ENCODE peak calls at places on chromosomes 13 and 19, in eight cellular contexts. O is uterus; P is cardiac fibroblast; H is CD4-positive, alpha-beta T cell; Y is left ventricle myocardium inferior; Q is RWPE2; T is adrenal gland; R is suprapubic skin. N is an unnamed sample.

GRCh38 chr13:33228645-33229445 is 56.7 kb downstream of the STARD13 start:
- DNase-seq in R (no peak), Y (no peak), H (no peak), T (no peak), Q (no peak), P (peak; percentile 63), O (no peak), N (no peak)

GRCh38 chr19:13036366-13036976 is 41.2 kb downstream of the NFIX start:
- DNase-seq in R (no peak), O (no peak), T (no peak), H (no peak), Q (no peak), Y (no peak), P (peak; percentile 76), N (peak; percentile 92)

GRCh38 chr13:51286135-51287002 is 53.1 kb upstream of the SERPINE3 start:
- DNase-seq in P (peak; percentile 77), T (peak; percentile 88), R (no peak), O (peak; percentile 79), H (peak; percentile 49), Q (no peak), Y (peak; percentile 79), N (peak; percentile 84)

GRCh38 chr13:79631260-79631659 is 150.3 kb downstream of the NDFIP2 start:
- DNase-seq in H (no peak), O (no peak), Q (peak; percentile 64), R (no peak), Y (no peak), P (peak; percentile 93), T (peak; percentile 50), N (no peak)

GRCh38 chr19:18900700-18901502 is 4.9 kb upstream of the CERS1 start:
- DNase-seq in H (no peak), P (no peak), Q (no peak), R (no peak), O (no peak), T (no peak), Y (no peak), N (peak; percentile 60)

GRCh38 chr19:56132316-56132822 is 8.7 kb upstream of the ZNF444 start:
- DNase-seq in Q (no peak), O (peak; percentile 41), T (no peak), P (peak; percentile 83), R (no peak), H (no peak), Y (no peak), N (no peak)

GRCh38 chr13:46726347-46726746 is 70.6 kb downstream of the ESD start:
- DNase-seq in O (no peak), Q (no peak), Y (no peak), H (no peak), R (no peak), T (no peak), P (no peak), N (no peak)

GRCh38 chr13:61286148-61286745 is 129.4 kb downstream of the PCDH20 start:
- DNase-seq in O (no peak), P (no peak), R (no peak), T (no peak), H (no peak), Q (no peak), Y (no peak), N (no peak)

GRCh38 chr13:33728271-33729037 is 89.5 kb upstream of the RFC3 start:
- DNase-seq in O (no peak), P (peak; percentile 48), Y (peak; percentile 61), T (peak; percentile 57), Q (no peak), H (no peak), R (no peak), N (peak; percentile 22)

GRCh38 chr13:104641309-104641708 is 1575.1 kb upstream of the SLC10A2 start:
- DNase-seq in R (no peak), P (no peak), Q (no peak), Y (no peak), O (no peak), H (no peak), T (peak; percentile 70), N (no peak)

GRCh38 chr13:22278336-22278929 is 607.6 kb downstream of the FGF9 start:
- DNase-seq in P (peak; percentile 2), T (peak; percentile 80), O (peak; percentile 27), Q (no peak), R (no peak), H (peak; percentile 61), Y (peak; percentile 33), N (peak; percentile 42)

GRCh38 chr19:53878786-53879144 is 3.2 kb upstream of the PRKCG start:
- DNase-seq in O (no peak), R (no peak), P (no peak), Y (no peak), Q (no peak), H (peak; percentile 21), T (no peak), N (no peak)

GRCh38 chr19:33440241-33440640 is 66.7 kb downstream of the CEBPG start:
- DNase-seq in O (no peak), R (no peak), H (no peak), Q (peak; percentile 31), Y (peak; percentile 1), P (no peak), T (no peak), N (no peak)

GRCh38 chr19:41575998-41576397 is at the start of gene CEACAM21:
- DNase-seq in O (no peak), H (no peak), T (peak; percentile 47), R (no peak), Q (no peak), Y (peak; percentile 52), P (no peak), N (no peak)

GRCh38 chr13:84127597-84128128 is 245.4 kb upstream of the SLITRK1 start:
- DNase-seq in Y (no peak), P (no peak), O (no peak), Q (no peak), T (no peak), H (no peak), R (no peak), N (no peak)

GRCh38 chr19:17069249-17069648 is 6.0 kb downstream of the HAUS8 start:
- DNase-seq in Q (no peak), H (no peak), T (no peak), P (no peak), O (no peak), Y (no peak), R (no peak), N (no peak)
- TF ChIP-seq CTCF in Q (no peak), H (no peak), T (no peak), P (no peak), O (no peak), Y (no peak), R (no peak), N (no peak)

DNA sequence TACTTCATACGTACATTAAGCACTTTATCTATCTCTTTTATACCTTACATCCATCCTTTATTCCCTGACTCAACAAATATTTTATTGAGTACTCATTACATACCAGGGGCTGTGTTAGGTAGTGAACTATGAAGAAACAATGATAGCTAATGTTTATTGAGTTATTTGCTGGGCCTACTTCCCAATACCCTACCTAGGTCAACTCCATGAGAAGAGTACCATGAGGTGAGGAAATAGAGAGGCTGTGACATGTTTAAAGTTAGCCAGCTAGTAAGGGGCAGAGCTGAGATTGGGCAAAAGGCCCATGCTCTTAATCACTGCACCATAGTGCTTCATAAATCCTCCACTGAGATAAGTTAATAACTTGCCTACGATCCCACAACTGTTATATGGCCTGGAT is 79.9 kb downstream of the FREM2 start:
- DNase-seq in Q (no peak), H (no peak), R (no peak), Y (no peak), T (no peak), O (no peak), P (no peak), N (no peak)
- TF ChIP-seq CTCF in Q (no peak), H (no peak), R (no peak), Y (no peak), T (no peak), O (no peak), P (no peak), N (no peak)

GRCh38 chr19:1609680-1610474 is 4.6 kb upstream of the UQCR11 start:
- DNase-seq in H (no peak), P (no peak), O (no peak), R (no peak), Q (no peak), Y (no peak), T (no peak), N (no peak)

GRCh38 chr19:1602091-1602707 is 3.1 kb downstream of the UQCR11 start:
- DNase-seq in T (no peak), H (no peak), P (no peak), Q (no peak), Y (no peak), R (no peak), O (no peak), N (no peak)

GRCh38 chr19:1608414-1609391 is 3.4 kb upstream of the UQCR11 start:
- DNase-seq in Q (no peak), P (no peak), H (peak; percentile 22), O (no peak), R (no peak), T (no peak), Y (no peak), N (no peak)

GRCh38 chr19:1605236-1606137 is at the start of gene UQCR11:
- DNase-seq in P (peak; percentile 98), H (peak; percentile 80), O (peak; percentile 95), T (peak; percentile 96), Y (peak; percentile 97), Q (peak; percentile 94), R (peak; percentile 97), N (peak; percentile 95)

DNA sequence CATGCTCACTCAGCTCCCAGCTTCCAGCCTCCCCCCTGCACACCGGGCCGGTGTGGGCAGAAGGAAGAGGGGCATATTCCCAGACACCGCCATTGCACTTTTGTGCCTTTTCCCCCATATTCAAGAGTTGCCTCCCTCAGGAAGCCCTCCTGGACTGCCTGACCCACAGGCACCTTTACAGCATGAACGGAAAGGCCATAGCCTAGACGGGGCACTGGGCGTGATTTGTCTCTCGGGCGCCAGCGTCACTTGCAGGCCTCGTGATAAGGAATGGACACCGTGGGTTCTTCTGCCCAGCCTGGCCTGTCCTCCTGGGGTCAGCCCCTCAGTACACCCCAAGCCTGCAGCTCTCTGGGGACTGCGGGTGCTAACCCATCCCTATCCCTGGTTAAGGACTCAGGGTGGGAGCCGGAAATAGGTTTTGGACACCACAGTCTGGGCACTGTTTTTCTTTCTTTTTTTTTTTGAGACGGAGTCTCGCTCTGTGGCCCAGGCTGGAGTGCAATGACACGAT is 933 bp upstream of the UQCR11 start:
- DNase-seq in T (no peak), Q (no peak), O (no peak), H (no peak), P (no peak), R (no peak), Y (no peak), N (peak; percentile 28)
- TF ChIP-seq CTCF in T (no peak), Q (peak; percentile 30), O (no peak), H (no peak), P (no peak), R (no peak), Y (no peak), N (no peak)

GRCh38 chr19:1231729-1232128 is 6.1 kb downstream of the CBARP start:
- DNase-seq in T (no peak), Y (no peak), Q (no peak), R (no peak), H (no peak), P (no peak), O (no peak), N (no peak)

GRCh38 chr19:1229056-1229607 is 8.7 kb downstream of the CBARP start:
- DNase-seq in H (no peak), R (no peak), P (no peak), O (no peak), T (no peak), Q (no peak), Y (no peak), N (no peak)

GRCh38 chr19:1232231-1232637 is 5.6 kb downstream of the CBARP start:
- DNase-seq in H (no peak), Y (no peak), P (no peak), O (no peak), Q (no peak), T (no peak), R (no peak), N (no peak)

GRCh38 chr19:1229837-1230584 is 7.8 kb downstream of the CBARP start:
- DNase-seq in T (no peak), O (no peak), H (no peak), Q (no peak), Y (no peak), R (no peak), P (no peak), N (no peak)

GRCh38 chr19:1230585-1231489 is 7.0 kb downstream of the CBARP start:
- DNase-seq in P (no peak), O (no peak), Q (no peak), T (no peak), H (no peak), R (no peak), Y (no peak), N (no peak)
- TF ChIP-seq CTCF in P (peak; percentile 1), O (no peak), Q (no peak), T (no peak), H (no peak), R (no peak), Y (no peak), N (no peak)

N was measured in tibial artery.